ENCODE peak calls at places on chromosomes 3 and 15, in seven cellular contexts. One of them, this sample, is unnamed.

GRCh38 chr15:79082363-79083070 is 8.1 kb downstream of the RASGRF1 start:
- DNase-seq in mucosa of gallbladder: no peak
- DNase-seq in germinal center: no peak
- DNase-seq in T-helper 17 cell: no peak
- DNase-seq in dermis blood vessel endothelial cell: no peak
- DNase-seq in stimulated activated CD4-positive, alpha-beta T cell treated with anti-CD3 and anti-CD28 coated beads, Interleukin-15, amount 100 ng/mL, for 1 hour: no peak
- DNase-seq in activated CD4-positive, alpha-beta T cell treated with anti-CD3 and anti-CD28 coated beads for 24 hours: no peak
- DNase-seq in this sample: no peak

GRCh38 chr15:31483924-31484368 is 157.3 kb downstream of the KLF13 start:
- DNase-seq in mucosa of gallbladder: no peak
- DNase-seq in germinal center: no peak
- DNase-seq in T-helper 17 cell: peak; percentile 24
- DNase-seq in dermis blood vessel endothelial cell: no peak
- DNase-seq in stimulated activated CD4-positive, alpha-beta T cell treated with anti-CD3 and anti-CD28 coated beads, Interleukin-15, amount 100 ng/mL, for 1 hour: no peak
- DNase-seq in activated CD4-positive, alpha-beta T cell treated with anti-CD3 and anti-CD28 coated beads for 24 hours: no peak
- DNase-seq in this sample: no peak

GRCh38 chr3:127420825-127421224 is 133.0 kb upstream of the PRR20G start:
- DNase-seq in mucosa of gallbladder: no peak
- DNase-seq in germinal center: no peak
- DNase-seq in T-helper 17 cell: no peak
- DNase-seq in dermis blood vessel endothelial cell: no peak
- DNase-seq in stimulated activated CD4-positive, alpha-beta T cell treated with anti-CD3 and anti-CD28 coated beads, Interleukin-15, amount 100 ng/mL, for 1 hour: no peak
- DNase-seq in activated CD4-positive, alpha-beta T cell treated with anti-CD3 and anti-CD28 coated beads for 24 hours: no peak
- DNase-seq in this sample: no peak

GRCh38 chr3:10356461-10356897 is 35.6 kb upstream of the SEC13 start:
- DNase-seq in mucosa of gallbladder: no peak
- DNase-seq in germinal center: no peak
- DNase-seq in T-helper 17 cell: no peak
- DNase-seq in dermis blood vessel endothelial cell: no peak
- DNase-seq in stimulated activated CD4-positive, alpha-beta T cell treated with anti-CD3 and anti-CD28 coated beads, Interleukin-15, amount 100 ng/mL, for 1 hour: no peak
- DNase-seq in activated CD4-positive, alpha-beta T cell treated with anti-CD3 and anti-CD28 coated beads for 24 hours: no peak
- DNase-seq in this sample: no peak

GRCh38 chr3:183827809-183828537 is 2.6 kb upstream of the MAP6D1 start:
- DNase-seq in mucosa of gallbladder: no peak
- DNase-seq in germinal center: no peak
- DNase-seq in T-helper 17 cell: no peak
- DNase-seq in dermis blood vessel endothelial cell: no peak
- DNase-seq in stimulated activated CD4-positive, alpha-beta T cell treated with anti-CD3 and anti-CD28 coated beads, Interleukin-15, amount 100 ng/mL, for 1 hour: no peak
- DNase-seq in activated CD4-positive, alpha-beta T cell treated with anti-CD3 and anti-CD28 coated beads for 24 hours: no peak
- DNase-seq in this sample: no peak

GRCh38 chr3:50268703-50269451 is at the start of gene SEMA3B:
- DNase-seq in mucosa of gallbladder: peak; percentile 84
- DNase-seq in germinal center: no peak
- DNase-seq in T-helper 17 cell: no peak
- DNase-seq in dermis blood vessel endothelial cell: no peak
- DNase-seq in stimulated activated CD4-positive, alpha-beta T cell treated with anti-CD3 and anti-CD28 coated beads, Interleukin-15, amount 100 ng/mL, for 1 hour: no peak
- DNase-seq in activated CD4-positive, alpha-beta T cell treated with anti-CD3 and anti-CD28 coated beads for 24 hours: no peak
- DNase-seq in this sample: peak; percentile 89

GRCh38 chr3:159711560-159712333 is 276.9 kb upstream of the IL12A start:
- DNase-seq in mucosa of gallbladder: peak; percentile 28
- DNase-seq in germinal center: no peak
- DNase-seq in T-helper 17 cell: no peak
- DNase-seq in dermis blood vessel endothelial cell: peak; percentile 99
- DNase-seq in stimulated activated CD4-positive, alpha-beta T cell treated with anti-CD3 and anti-CD28 coated beads, Interleukin-15, amount 100 ng/mL, for 1 hour: no peak
- DNase-seq in activated CD4-positive, alpha-beta T cell treated with anti-CD3 and anti-CD28 coated beads for 24 hours: no peak
- DNase-seq in this sample: no peak

GRCh38 chr15:74318376-74319137 is 48.9 kb downstream of the CYP11A1 start:
- DNase-seq in mucosa of gallbladder: no peak
- DNase-seq in germinal center: no peak
- DNase-seq in T-helper 17 cell: no peak
- DNase-seq in dermis blood vessel endothelial cell: no peak
- DNase-seq in stimulated activated CD4-positive, alpha-beta T cell treated with anti-CD3 and anti-CD28 coated beads, Interleukin-15, amount 100 ng/mL, for 1 hour: no peak
- DNase-seq in activated CD4-positive, alpha-beta T cell treated with anti-CD3 and anti-CD28 coated beads for 24 hours: no peak
- DNase-seq in this sample: no peak

GRCh38 chr15:39919740-39920509 is at the start of gene GPR176:
- DNase-seq in mucosa of gallbladder: no peak
- DNase-seq in germinal center: peak; percentile 38
- DNase-seq in T-helper 17 cell: peak; percentile 14
- DNase-seq in dermis blood vessel endothelial cell: peak; percentile 84
- DNase-seq in stimulated activated CD4-positive, alpha-beta T cell treated with anti-CD3 and anti-CD28 coated beads, Interleukin-15, amount 100 ng/mL, for 1 hour: no peak
- DNase-seq in activated CD4-positive, alpha-beta T cell treated with anti-CD3 and anti-CD28 coated beads for 24 hours: peak; percentile 11
- DNase-seq in this sample: peak; percentile 22

GRCh38 chr15:68812596-68813548 is 7.8 kb downstream of the ANP32A start:
- DNase-seq in mucosa of gallbladder: no peak
- DNase-seq in germinal center: no peak
- DNase-seq in T-helper 17 cell: no peak
- DNase-seq in dermis blood vessel endothelial cell: no peak
- DNase-seq in stimulated activated CD4-positive, alpha-beta T cell treated with anti-CD3 and anti-CD28 coated beads, Interleukin-15, amount 100 ng/mL, for 1 hour: no peak
- DNase-seq in activated CD4-positive, alpha-beta T cell treated with anti-CD3 and anti-CD28 coated beads for 24 hours: no peak
- DNase-seq in this sample: peak; percentile 10

GRCh38 chr3:71416868-71417267 is 166.7 kb downstream of the FOXP1 start:
- DNase-seq in mucosa of gallbladder: no peak
- DNase-seq in germinal center: peak; percentile 65
- DNase-seq in T-helper 17 cell: no peak
- DNase-seq in dermis blood vessel endothelial cell: no peak
- DNase-seq in stimulated activated CD4-positive, alpha-beta T cell treated with anti-CD3 and anti-CD28 coated beads, Interleukin-15, amount 100 ng/mL, for 1 hour: no peak
- DNase-seq in activated CD4-positive, alpha-beta T cell treated with anti-CD3 and anti-CD28 coated beads for 24 hours: no peak
- DNase-seq in this sample: no peak

GRCh38 chr3:105862217-105862616 is 6.6 kb downstream of the CBLB start:
- DNase-seq in mucosa of gallbladder: no peak
- DNase-seq in germinal center: peak; percentile 72
- DNase-seq in T-helper 17 cell: no peak
- DNase-seq in dermis blood vessel endothelial cell: no peak
- DNase-seq in stimulated activated CD4-positive, alpha-beta T cell treated with anti-CD3 and anti-CD28 coated beads, Interleukin-15, amount 100 ng/mL, for 1 hour: no peak
- DNase-seq in activated CD4-positive, alpha-beta T cell treated with anti-CD3 and anti-CD28 coated beads for 24 hours: no peak
- DNase-seq in this sample: no peak

GRCh38 chr15:55858661-55859060 is 115.7 kb upstream of the PRTG start:
- DNase-seq in mucosa of gallbladder: no peak
- DNase-seq in germinal center: no peak
- DNase-seq in T-helper 17 cell: no peak
- DNase-seq in dermis blood vessel endothelial cell: peak; percentile 5
- DNase-seq in stimulated activated CD4-positive, alpha-beta T cell treated with anti-CD3 and anti-CD28 coated beads, Interleukin-15, amount 100 ng/mL, for 1 hour: no peak
- DNase-seq in activated CD4-positive, alpha-beta T cell treated with anti-CD3 and anti-CD28 coated beads for 24 hours: no peak
- DNase-seq in this sample: no peak

GRCh38 chr3:194984624-194985023 is 286.3 kb downstream of the XXYLT1 start:
- DNase-seq in mucosa of gallbladder: no peak
- DNase-seq in germinal center: no peak
- DNase-seq in T-helper 17 cell: no peak
- DNase-seq in dermis blood vessel endothelial cell: no peak
- DNase-seq in stimulated activated CD4-positive, alpha-beta T cell treated with anti-CD3 and anti-CD28 coated beads, Interleukin-15, amount 100 ng/mL, for 1 hour: no peak
- DNase-seq in activated CD4-positive, alpha-beta T cell treated with anti-CD3 and anti-CD28 coated beads for 24 hours: no peak
- DNase-seq in this sample: peak; percentile 58

GRCh38 chr3:167887096-167887495 is 151.6 kb downstream of the SERPINI1 start:
- DNase-seq in mucosa of gallbladder: no peak
- DNase-seq in germinal center: no peak
- DNase-seq in T-helper 17 cell: no peak
- DNase-seq in dermis blood vessel endothelial cell: no peak
- DNase-seq in stimulated activated CD4-positive, alpha-beta T cell treated with anti-CD3 and anti-CD28 coated beads, Interleukin-15, amount 100 ng/mL, for 1 hour: no peak
- DNase-seq in activated CD4-positive, alpha-beta T cell treated with anti-CD3 and anti-CD28 coated beads for 24 hours: no peak
- DNase-seq in this sample: no peak

GRCh38 chr3:63731866-63732265 is 79.4 kb downstream of the SNTN start:
- DNase-seq in mucosa of gallbladder: no peak
- DNase-seq in germinal center: no peak
- DNase-seq in T-helper 17 cell: no peak
- DNase-seq in dermis blood vessel endothelial cell: no peak
- DNase-seq in stimulated activated CD4-positive, alpha-beta T cell treated with anti-CD3 and anti-CD28 coated beads, Interleukin-15, amount 100 ng/mL, for 1 hour: no peak
- DNase-seq in activated CD4-positive, alpha-beta T cell treated with anti-CD3 and anti-CD28 coated beads for 24 hours: no peak
- DNase-seq in this sample: no peak

GRCh38 chr15:82570721-82571519 is 30.7 kb upstream of the RPS17 start:
- DNase-seq in mucosa of gallbladder: no peak
- DNase-seq in germinal center: no peak
- DNase-seq in T-helper 17 cell: no peak
- DNase-seq in dermis blood vessel endothelial cell: no peak
- DNase-seq in stimulated activated CD4-positive, alpha-beta T cell treated with anti-CD3 and anti-CD28 coated beads, Interleukin-15, amount 100 ng/mL, for 1 hour: no peak
- DNase-seq in activated CD4-positive, alpha-beta T cell treated with anti-CD3 and anti-CD28 coated beads for 24 hours: no peak
- DNase-seq in this sample: no peak

GRCh38 chr3:30473374-30474051 is 132.9 kb upstream of the TGFBR2 start:
- DNase-seq in mucosa of gallbladder: no peak
- DNase-seq in germinal center: no peak
- DNase-seq in T-helper 17 cell: no peak
- DNase-seq in dermis blood vessel endothelial cell: no peak
- DNase-seq in stimulated activated CD4-positive, alpha-beta T cell treated with anti-CD3 and anti-CD28 coated beads, Interleukin-15, amount 100 ng/mL, for 1 hour: no peak
- DNase-seq in activated CD4-positive, alpha-beta T cell treated with anti-CD3 and anti-CD28 coated beads for 24 hours: no peak
- DNase-seq in this sample: peak; percentile 23

GRCh38 chr3:172698650-172699049 is 12.2 kb downstream of the NCEH1 start:
- DNase-seq in mucosa of gallbladder: peak; percentile 18
- DNase-seq in germinal center: no peak
- DNase-seq in T-helper 17 cell: no peak
- DNase-seq in dermis blood vessel endothelial cell: no peak
- DNase-seq in stimulated activated CD4-positive, alpha-beta T cell treated with anti-CD3 and anti-CD28 coated beads, Interleukin-15, amount 100 ng/mL, for 1 hour: no peak
- DNase-seq in activated CD4-positive, alpha-beta T cell treated with anti-CD3 and anti-CD28 coated beads for 24 hours: no peak
- DNase-seq in this sample: no peak

GRCh38 chr3:32457971-32458471 is 44.6 kb downstream of the CMTM6 start:
- DNase-seq in mucosa of gallbladder: no peak
- DNase-seq in germinal center: peak; percentile 56
- DNase-seq in T-helper 17 cell: peak; percentile 58
- DNase-seq in dermis blood vessel endothelial cell: peak; percentile 68
- DNase-seq in stimulated activated CD4-positive, alpha-beta T cell treated with anti-CD3 and anti-CD28 coated beads, Interleukin-15, amount 100 ng/mL, for 1 hour: no peak
- DNase-seq in activated CD4-positive, alpha-beta T cell treated with anti-CD3 and anti-CD28 coated beads for 24 hours: no peak
- DNase-seq in this sample: no peak

GRCh38 chr15:70818580-70818979 is 35.4 kb downstream of the LARP6 start:
- DNase-seq in mucosa of gallbladder: no peak
- DNase-seq in germinal center: no peak
- DNase-seq in T-helper 17 cell: no peak
- DNase-seq in dermis blood vessel endothelial cell: no peak
- DNase-seq in stimulated activated CD4-positive, alpha-beta T cell treated with anti-CD3 and anti-CD28 coated beads, Interleukin-15, amount 100 ng/mL, for 1 hour: no peak
- DNase-seq in activated CD4-positive, alpha-beta T cell treated with anti-CD3 and anti-CD28 coated beads for 24 hours: no peak
- DNase-seq in this sample: no peak

GRCh38 chr3:192929755-192930491 is 12.3 kb upstream of the MB21D2 start:
- DNase-seq in mucosa of gallbladder: no peak
- DNase-seq in germinal center: no peak
- DNase-seq in T-helper 17 cell: no peak
- DNase-seq in dermis blood vessel endothelial cell: no peak
- DNase-seq in stimulated activated CD4-positive, alpha-beta T cell treated with anti-CD3 and anti-CD28 coated beads, Interleukin-15, amount 100 ng/mL, for 1 hour: no peak
- DNase-seq in activated CD4-positive, alpha-beta T cell treated with anti-CD3 and anti-CD28 coated beads for 24 hours: no peak
- DNase-seq in this sample: no peak

GRCh38 chr3:174957081-174957480 is 97.9 kb downstream of the NAALADL2 start:
- DNase-seq in mucosa of gallbladder: no peak
- DNase-seq in germinal center: no peak
- DNase-seq in T-helper 17 cell: no peak
- DNase-seq in dermis blood vessel endothelial cell: no peak
- DNase-seq in stimulated activated CD4-positive, alpha-beta T cell treated with anti-CD3 and anti-CD28 coated beads, Interleukin-15, amount 100 ng/mL, for 1 hour: no peak
- DNase-seq in activated CD4-positive, alpha-beta T cell treated with anti-CD3 and anti-CD28 coated beads for 24 hours: no peak
- DNase-seq in this sample: no peak

GRCh38 chr15:62052714-62053113 is 7.5 kb downstream of the VPS13C start:
- DNase-seq in mucosa of gallbladder: no peak
- DNase-seq in germinal center: no peak
- DNase-seq in T-helper 17 cell: no peak
- DNase-seq in dermis blood vessel endothelial cell: no peak
- DNase-seq in stimulated activated CD4-positive, alpha-beta T cell treated with anti-CD3 and anti-CD28 coated beads, Interleukin-15, amount 100 ng/mL, for 1 hour: no peak
- DNase-seq in activated CD4-positive, alpha-beta T cell treated with anti-CD3 and anti-CD28 coated beads for 24 hours: no peak
- DNase-seq in this sample: no peak

GRCh38 chr3:13079051-13079450 is 5.8 kb upstream of the IQSEC1 start:
- DNase-seq in mucosa of gallbladder: no peak
- DNase-seq in germinal center: no peak
- DNase-seq in T-helper 17 cell: no peak
- DNase-seq in dermis blood vessel endothelial cell: no peak
- DNase-seq in stimulated activated CD4-positive, alpha-beta T cell treated with anti-CD3 and anti-CD28 coated beads, Interleukin-15, amount 100 ng/mL, for 1 hour: no peak
- DNase-seq in activated CD4-positive, alpha-beta T cell treated with anti-CD3 and anti-CD28 coated beads for 24 hours: no peak
- DNase-seq in this sample: no peak

GRCh38 chr3:193857996-193858395 is 265.0 kb downstream of the OPA1 start:
- DNase-seq in mucosa of gallbladder: no peak
- DNase-seq in germinal center: no peak
- DNase-seq in T-helper 17 cell: no peak
- DNase-seq in dermis blood vessel endothelial cell: no peak
- DNase-seq in stimulated activated CD4-positive, alpha-beta T cell treated with anti-CD3 and anti-CD28 coated beads, Interleukin-15, amount 100 ng/mL, for 1 hour: no peak
- DNase-seq in activated CD4-positive, alpha-beta T cell treated with anti-CD3 and anti-CD28 coated beads for 24 hours: no peak
- DNase-seq in this sample: no peak

GRCh38 chr3:172213765-172214358 is 174.5 kb downstream of the FNDC3B start:
- DNase-seq in mucosa of gallbladder: no peak
- DNase-seq in germinal center: no peak
- DNase-seq in T-helper 17 cell: no peak
- DNase-seq in dermis blood vessel endothelial cell: no peak
- DNase-seq in stimulated activated CD4-positive, alpha-beta T cell treated with anti-CD3 and anti-CD28 coated beads, Interleukin-15, amount 100 ng/mL, for 1 hour: no peak
- DNase-seq in activated CD4-positive, alpha-beta T cell treated with anti-CD3 and anti-CD28 coated beads for 24 hours: no peak
- DNase-seq in this sample: no peak

GRCh38 chr15:29458361-29458760 is 188.7 kb upstream of the NSMCE3 start:
- DNase-seq in mucosa of gallbladder: no peak
- DNase-seq in germinal center: no peak
- DNase-seq in T-helper 17 cell: no peak
- DNase-seq in dermis blood vessel endothelial cell: no peak
- DNase-seq in stimulated activated CD4-positive, alpha-beta T cell treated with anti-CD3 and anti-CD28 coated beads, Interleukin-15, amount 100 ng/mL, for 1 hour: no peak
- DNase-seq in activated CD4-positive, alpha-beta T cell treated with anti-CD3 and anti-CD28 coated beads for 24 hours: no peak
- DNase-seq in this sample: no peak

GRCh38 chr15:78265752-78266224 is 1.4 kb downstream of the DNAJA4 start:
- DNase-seq in mucosa of gallbladder: no peak
- DNase-seq in germinal center: no peak
- DNase-seq in T-helper 17 cell: no peak
- DNase-seq in dermis blood vessel endothelial cell: peak; percentile 52
- DNase-seq in stimulated activated CD4-positive, alpha-beta T cell treated with anti-CD3 and anti-CD28 coated beads, Interleukin-15, amount 100 ng/mL, for 1 hour: no peak
- DNase-seq in activated CD4-positive, alpha-beta T cell treated with anti-CD3 and anti-CD28 coated beads for 24 hours: no peak
- DNase-seq in this sample: no peak

GRCh38 chr3:67349551-67350174 is 304.7 kb downstream of the SUCLG2 start:
- DNase-seq in mucosa of gallbladder: no peak
- DNase-seq in germinal center: no peak
- DNase-seq in T-helper 17 cell: no peak
- DNase-seq in dermis blood vessel endothelial cell: no peak
- DNase-seq in stimulated activated CD4-positive, alpha-beta T cell treated with anti-CD3 and anti-CD28 coated beads, Interleukin-15, amount 100 ng/mL, for 1 hour: peak; percentile 6
- DNase-seq in activated CD4-positive, alpha-beta T cell treated with anti-CD3 and anti-CD28 coated beads for 24 hours: peak; percentile 33
- DNase-seq in this sample: no peak

GRCh38 chr3:172161959-172162358 is 122.6 kb downstream of the FNDC3B start:
- DNase-seq in mucosa of gallbladder: no peak
- DNase-seq in germinal center: no peak
- DNase-seq in T-helper 17 cell: no peak
- DNase-seq in dermis blood vessel endothelial cell: no peak
- DNase-seq in stimulated activated CD4-positive, alpha-beta T cell treated with anti-CD3 and anti-CD28 coated beads, Interleukin-15, amount 100 ng/mL, for 1 hour: no peak
- DNase-seq in activated CD4-positive, alpha-beta T cell treated with anti-CD3 and anti-CD28 coated beads for 24 hours: no peak
- DNase-seq in this sample: no peak

GRCh38 chr3:190012314-190012782 is 108.3 kb downstream of the P3H2 start:
- DNase-seq in mucosa of gallbladder: no peak
- DNase-seq in germinal center: no peak
- DNase-seq in T-helper 17 cell: no peak
- DNase-seq in dermis blood vessel endothelial cell: peak; percentile 70
- DNase-seq in stimulated activated CD4-positive, alpha-beta T cell treated with anti-CD3 and anti-CD28 coated beads, Interleukin-15, amount 100 ng/mL, for 1 hour: no peak
- DNase-seq in activated CD4-positive, alpha-beta T cell treated with anti-CD3 and anti-CD28 coated beads for 24 hours: no peak
- DNase-seq in this sample: no peak

GRCh38 chr3:159266779-159267178 is 464.9 kb downstream of the MFSD1 start:
- DNase-seq in mucosa of gallbladder: no peak
- DNase-seq in germinal center: peak; percentile 6
- DNase-seq in T-helper 17 cell: no peak
- DNase-seq in dermis blood vessel endothelial cell: peak; percentile 47
- DNase-seq in stimulated activated CD4-positive, alpha-beta T cell treated with anti-CD3 and anti-CD28 coated beads, Interleukin-15, amount 100 ng/mL, for 1 hour: no peak
- DNase-seq in activated CD4-positive, alpha-beta T cell treated with anti-CD3 and anti-CD28 coated beads for 24 hours: no peak
- DNase-seq in this sample: no peak

GRCh38 chr15:51144021-51144532 is 49.4 kb upstream of the TNFAIP8L3 start:
- DNase-seq in mucosa of gallbladder: no peak
- DNase-seq in germinal center: no peak
- DNase-seq in T-helper 17 cell: no peak
- DNase-seq in dermis blood vessel endothelial cell: peak; percentile 74
- DNase-seq in stimulated activated CD4-positive, alpha-beta T cell treated with anti-CD3 and anti-CD28 coated beads, Interleukin-15, amount 100 ng/mL, for 1 hour: no peak
- DNase-seq in activated CD4-positive, alpha-beta T cell treated with anti-CD3 and anti-CD28 coated beads for 24 hours: no peak
- DNase-seq in this sample: no peak

GRCh38 chr15:28944286-28944685 is 58.5 kb downstream of the APBA2 start:
- DNase-seq in mucosa of gallbladder: no peak
- DNase-seq in germinal center: no peak
- DNase-seq in T-helper 17 cell: no peak
- DNase-seq in dermis blood vessel endothelial cell: no peak
- DNase-seq in stimulated activated CD4-positive, alpha-beta T cell treated with anti-CD3 and anti-CD28 coated beads, Interleukin-15, amount 100 ng/mL, for 1 hour: no peak
- DNase-seq in activated CD4-positive, alpha-beta T cell treated with anti-CD3 and anti-CD28 coated beads for 24 hours: no peak
- DNase-seq in this sample: no peak

GRCh38 chr15:82972990-82973389 is 13.0 kb upstream of the RAMAC start:
- DNase-seq in mucosa of gallbladder: no peak
- DNase-seq in germinal center: no peak
- DNase-seq in T-helper 17 cell: no peak
- DNase-seq in dermis blood vessel endothelial cell: no peak
- DNase-seq in stimulated activated CD4-positive, alpha-beta T cell treated with anti-CD3 and anti-CD28 coated beads, Interleukin-15, amount 100 ng/mL, for 1 hour: no peak
- DNase-seq in activated CD4-positive, alpha-beta T cell treated with anti-CD3 and anti-CD28 coated beads for 24 hours: no peak
- DNase-seq in this sample: no peak

GRCh38 chr3:148128136-148128535 is 569.6 kb upstream of the AGTR1 start:
- DNase-seq in mucosa of gallbladder: no peak
- DNase-seq in germinal center: no peak
- DNase-seq in T-helper 17 cell: no peak
- DNase-seq in dermis blood vessel endothelial cell: peak; percentile 0
- DNase-seq in stimulated activated CD4-positive, alpha-beta T cell treated with anti-CD3 and anti-CD28 coated beads, Interleukin-15, amount 100 ng/mL, for 1 hour: no peak
- DNase-seq in activated CD4-positive, alpha-beta T cell treated with anti-CD3 and anti-CD28 coated beads for 24 hours: no peak
- DNase-seq in this sample: no peak

This sample was measured in transverse colon.